ENCODE peak calls at places on chromosomes 5 and 9, in ten cellular contexts. One of them, this sample, is unnamed.

GRCh38 chr9:134366223-134367031 is 40.2 kb downstream of the RXRA start:
- DNase-seq in CD8-positive, alpha-beta T cell: no peak
- DNase-seq in cardiac muscle cell: no peak
- DNase-seq in Panc1: no peak
- DNase-seq in OCI-LY7: no peak
- DNase-seq in neuronal stem cell: no peak
- DNase-seq in fibroblast of lung: peak; percentile 76
- DNase-seq in CD8-positive, alpha-beta memory T cell: no peak
- DNase-seq in IMR-90: peak; percentile 83
- DNase-seq in SJSA1: peak; percentile 82
- DNase-seq in this sample: no peak

GRCh38 chr5:158739941-158740340 is 359.8 kb downstream of the EBF1 start:
- DNase-seq in CD8-positive, alpha-beta T cell: no peak
- DNase-seq in cardiac muscle cell: peak; percentile 17
- DNase-seq in Panc1: no peak
- DNase-seq in OCI-LY7: no peak
- DNase-seq in neuronal stem cell: no peak
- DNase-seq in fibroblast of lung: no peak
- DNase-seq in CD8-positive, alpha-beta memory T cell: no peak
- DNase-seq in IMR-90: no peak
- DNase-seq in SJSA1: no peak
- DNase-seq in this sample: no peak

GRCh38 chr9:90485028-90485427 is 157.6 kb downstream of the DIRAS2 start:
- DNase-seq in CD8-positive, alpha-beta T cell: no peak
- DNase-seq in cardiac muscle cell: no peak
- DNase-seq in Panc1: no peak
- DNase-seq in OCI-LY7: no peak
- DNase-seq in neuronal stem cell: no peak
- DNase-seq in fibroblast of lung: no peak
- DNase-seq in CD8-positive, alpha-beta memory T cell: no peak
- DNase-seq in IMR-90: no peak
- DNase-seq in SJSA1: no peak
- DNase-seq in this sample: no peak

GRCh38 chr9:134619983-134620612 is 21.5 kb upstream of the COL5A1 start:
- DNase-seq in CD8-positive, alpha-beta T cell: no peak
- DNase-seq in cardiac muscle cell: no peak
- DNase-seq in Panc1: no peak
- DNase-seq in OCI-LY7: no peak
- DNase-seq in neuronal stem cell: no peak
- DNase-seq in fibroblast of lung: no peak
- DNase-seq in CD8-positive, alpha-beta memory T cell: no peak
- DNase-seq in IMR-90: no peak
- DNase-seq in SJSA1: no peak
- DNase-seq in this sample: no peak

GRCh38 chr9:113798062-113799030 is 77.8 kb upstream of the ZNF618 start:
- DNase-seq in CD8-positive, alpha-beta T cell: no peak
- DNase-seq in cardiac muscle cell: no peak
- DNase-seq in Panc1: no peak
- DNase-seq in OCI-LY7: no peak
- DNase-seq in neuronal stem cell: no peak
- DNase-seq in fibroblast of lung: no peak
- DNase-seq in CD8-positive, alpha-beta memory T cell: no peak
- DNase-seq in IMR-90: peak; percentile 33
- DNase-seq in SJSA1: no peak
- DNase-seq in this sample: no peak

GRCh38 chr5:68007446-68007845 is 208.1 kb upstream of the PIK3R1 start:
- DNase-seq in CD8-positive, alpha-beta T cell: no peak
- DNase-seq in cardiac muscle cell: no peak
- DNase-seq in Panc1: no peak
- DNase-seq in OCI-LY7: no peak
- DNase-seq in neuronal stem cell: no peak
- DNase-seq in fibroblast of lung: peak; percentile 69
- DNase-seq in CD8-positive, alpha-beta memory T cell: no peak
- DNase-seq in IMR-90: peak; percentile 78
- DNase-seq in SJSA1: no peak
- DNase-seq in this sample: no peak

GRCh38 chr9:90808890-90809685 is 7.5 kb downstream of the SYK start:
- DNase-seq in CD8-positive, alpha-beta T cell: no peak
- DNase-seq in cardiac muscle cell: no peak
- DNase-seq in Panc1: no peak
- DNase-seq in OCI-LY7: peak; percentile 36
- DNase-seq in neuronal stem cell: no peak
- DNase-seq in fibroblast of lung: no peak
- DNase-seq in CD8-positive, alpha-beta memory T cell: no peak
- DNase-seq in IMR-90: no peak
- DNase-seq in SJSA1: no peak
- DNase-seq in this sample: no peak

GRCh38 chr5:77644443-77645157 is 6.1 kb upstream of the OTP start:
- DNase-seq in CD8-positive, alpha-beta T cell: no peak
- DNase-seq in cardiac muscle cell: no peak
- DNase-seq in Panc1: no peak
- DNase-seq in OCI-LY7: no peak
- DNase-seq in neuronal stem cell: no peak
- DNase-seq in fibroblast of lung: no peak
- DNase-seq in CD8-positive, alpha-beta memory T cell: no peak
- DNase-seq in IMR-90: no peak
- DNase-seq in SJSA1: peak; percentile 2
- DNase-seq in this sample: no peak

GRCh38 chr5:407051-407450 is 35.9 kb upstream of the EXOC3 start:
- DNase-seq in CD8-positive, alpha-beta T cell: no peak
- DNase-seq in cardiac muscle cell: no peak
- DNase-seq in Panc1: no peak
- DNase-seq in OCI-LY7: no peak
- DNase-seq in neuronal stem cell: no peak
- DNase-seq in fibroblast of lung: no peak
- DNase-seq in CD8-positive, alpha-beta memory T cell: no peak
- DNase-seq in IMR-90: peak; percentile 85
- DNase-seq in SJSA1: no peak
- DNase-seq in this sample: no peak

GRCh38 chr5:176778921-176779465 is 31.4 kb upstream of the UNC5A start:
- DNase-seq in CD8-positive, alpha-beta T cell: peak; percentile 7
- DNase-seq in cardiac muscle cell: no peak
- DNase-seq in Panc1: no peak
- DNase-seq in OCI-LY7: no peak
- DNase-seq in neuronal stem cell: no peak
- DNase-seq in fibroblast of lung: no peak
- DNase-seq in CD8-positive, alpha-beta memory T cell: no peak
- DNase-seq in IMR-90: no peak
- DNase-seq in SJSA1: no peak
- DNase-seq in this sample: no peak

GRCh38 chr5:143636951-143637528 is 174.9 kb upstream of the HMHB1 start:
- DNase-seq in CD8-positive, alpha-beta T cell: no peak
- DNase-seq in cardiac muscle cell: no peak
- DNase-seq in Panc1: no peak
- DNase-seq in OCI-LY7: no peak
- DNase-seq in neuronal stem cell: no peak
- DNase-seq in fibroblast of lung: peak; percentile 88
- DNase-seq in CD8-positive, alpha-beta memory T cell: no peak
- DNase-seq in IMR-90: peak; percentile 69
- DNase-seq in SJSA1: peak; percentile 85
- DNase-seq in this sample: no peak

GRCh38 chr5:132814441-132815294 is 1.6 kb downstream of the SOWAHA start:
- DNase-seq in CD8-positive, alpha-beta T cell: no peak
- DNase-seq in cardiac muscle cell: no peak
- DNase-seq in Panc1: no peak
- DNase-seq in OCI-LY7: no peak
- DNase-seq in neuronal stem cell: no peak
- DNase-seq in fibroblast of lung: no peak
- DNase-seq in CD8-positive, alpha-beta memory T cell: no peak
- DNase-seq in IMR-90: no peak
- DNase-seq in SJSA1: no peak
- DNase-seq in this sample: no peak

GRCh38 chr5:24314106-24314505 is 330.7 kb downstream of the CDH10 start:
- DNase-seq in CD8-positive, alpha-beta T cell: no peak
- DNase-seq in cardiac muscle cell: no peak
- DNase-seq in Panc1: no peak
- DNase-seq in OCI-LY7: no peak
- DNase-seq in neuronal stem cell: no peak
- DNase-seq in fibroblast of lung: no peak
- DNase-seq in CD8-positive, alpha-beta memory T cell: no peak
- DNase-seq in IMR-90: no peak
- DNase-seq in SJSA1: no peak
- DNase-seq in this sample: no peak

GRCh38 chr9:123946257-123946855 is 16.4 kb upstream of the DENND1A start:
- DNase-seq in CD8-positive, alpha-beta T cell: no peak
- DNase-seq in cardiac muscle cell: peak; percentile 39
- DNase-seq in Panc1: no peak
- DNase-seq in OCI-LY7: no peak
- DNase-seq in neuronal stem cell: no peak
- DNase-seq in fibroblast of lung: no peak
- DNase-seq in CD8-positive, alpha-beta memory T cell: no peak
- DNase-seq in IMR-90: no peak
- DNase-seq in SJSA1: no peak
- DNase-seq in this sample: no peak

GRCh38 chr9:72012642-72013041 is 47.8 kb downstream of the C9orf57 start:
- DNase-seq in CD8-positive, alpha-beta T cell: no peak
- DNase-seq in cardiac muscle cell: no peak
- DNase-seq in Panc1: no peak
- DNase-seq in OCI-LY7: no peak
- DNase-seq in neuronal stem cell: no peak
- DNase-seq in fibroblast of lung: no peak
- DNase-seq in CD8-positive, alpha-beta memory T cell: no peak
- DNase-seq in IMR-90: no peak
- DNase-seq in SJSA1: no peak
- DNase-seq in this sample: no peak

DNA sequence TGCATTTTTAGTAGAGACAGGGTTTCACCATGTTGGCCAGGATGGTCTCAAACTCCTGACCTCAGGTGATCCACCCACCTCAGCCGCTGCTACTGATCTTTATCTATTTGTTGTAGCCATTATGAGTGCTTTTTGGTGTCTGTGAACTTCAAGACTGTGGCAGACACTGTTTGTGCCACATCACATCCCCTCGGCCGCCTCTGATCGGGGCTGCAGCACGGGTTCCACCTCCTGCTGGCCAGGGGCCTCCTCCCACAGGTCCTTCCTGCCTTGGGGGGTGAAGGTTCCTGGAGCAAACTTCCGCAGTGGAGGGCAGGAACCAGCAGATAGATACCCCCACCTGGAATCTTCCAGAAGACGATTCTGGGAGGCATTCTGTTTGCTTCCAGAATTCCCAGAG is 98.5 kb downstream of the C9orf50 start:
- DNase-seq in CD8-positive, alpha-beta T cell: no peak
- DNase-seq in cardiac muscle cell: no peak
- DNase-seq in Panc1: no peak
- DNase-seq in OCI-LY7: no peak
- DNase-seq in neuronal stem cell: no peak
- DNase-seq in fibroblast of lung: no peak
- DNase-seq in CD8-positive, alpha-beta memory T cell: no peak
- DNase-seq in IMR-90: no peak
- DNase-seq in SJSA1: no peak
- DNase-seq in this sample: no peak
- H3K27ac ChIP-seq in CD8-positive, alpha-beta T cell: no peak overlapping the region
- H3K27ac ChIP-seq in cardiac muscle cell: no peak overlapping the region
- H3K27ac ChIP-seq in Panc1: no peak overlapping the region
- H3K27ac ChIP-seq in OCI-LY7: no peak overlapping the region
- H3K27ac ChIP-seq in neuronal stem cell: no peak overlapping the region
- H3K27ac ChIP-seq in fibroblast of lung: no peak overlapping the region
- H3K27ac ChIP-seq in CD8-positive, alpha-beta memory T cell: no peak overlapping the region
- H3K27ac ChIP-seq in IMR-90: no peak overlapping the region
- H3K27ac ChIP-seq in SJSA1: no peak overlapping the region
- H3K27ac ChIP-seq in this sample: no peak overlapping the region

GRCh38 chr5:2752059-2752874 is 790 bp upstream of the IRX2 start:
- DNase-seq in CD8-positive, alpha-beta T cell: no peak
- DNase-seq in cardiac muscle cell: no peak
- DNase-seq in Panc1: no peak
- DNase-seq in OCI-LY7: no peak
- DNase-seq in neuronal stem cell: no peak
- DNase-seq in fibroblast of lung: peak; percentile 56
- DNase-seq in CD8-positive, alpha-beta memory T cell: no peak
- DNase-seq in IMR-90: no peak
- DNase-seq in SJSA1: peak; percentile 78
- DNase-seq in this sample: no peak
- H3K4me3 ChIP-seq in CD8-positive, alpha-beta T cell: no peak overlapping the region
- H3K4me3 ChIP-seq in cardiac muscle cell: peak overlapping the region; percentile 54
- H3K4me3 ChIP-seq in Panc1: no peak overlapping the region
- H3K4me3 ChIP-seq in OCI-LY7: no peak overlapping the region
- H3K4me3 ChIP-seq in neuronal stem cell: peak overlapping the region; percentile 75
- H3K4me3 ChIP-seq in fibroblast of lung: peak overlapping the region; percentile 55
- H3K4me3 ChIP-seq in CD8-positive, alpha-beta memory T cell: no peak overlapping the region
- H3K4me3 ChIP-seq in IMR-90: peak overlapping the region; percentile 20
- H3K4me3 ChIP-seq in SJSA1: peak overlapping the region; percentile 99
- H3K4me3 ChIP-seq in this sample: no peak overlapping the region

GRCh38 chr5:149416977-149417713 is 38.1 kb upstream of the IL17B start:
- DNase-seq in CD8-positive, alpha-beta T cell: no peak
- DNase-seq in cardiac muscle cell: peak; percentile 95
- DNase-seq in Panc1: no peak
- DNase-seq in OCI-LY7: no peak
- DNase-seq in neuronal stem cell: no peak
- DNase-seq in fibroblast of lung: peak; percentile 53
- DNase-seq in CD8-positive, alpha-beta memory T cell: no peak
- DNase-seq in IMR-90: peak; percentile 91
- DNase-seq in SJSA1: peak; percentile 76
- DNase-seq in this sample: no peak
- H3K4me1 ChIP-seq in CD8-positive, alpha-beta T cell: no peaks in the 10 kb centered on the region
- H3K4me1 ChIP-seq in cardiac muscle cell: peaks cover 83% of the 10 kb centered on the region
- H3K4me1 ChIP-seq in Panc1: no peaks in the 10 kb centered on the region
- H3K4me1 ChIP-seq in OCI-LY7: no peaks in the 10 kb centered on the region
- H3K4me1 ChIP-seq in neuronal stem cell: peaks cover 14% of the 10 kb centered on the region
- H3K4me1 ChIP-seq in fibroblast of lung: peaks cover 77% of the 10 kb centered on the region
- H3K4me1 ChIP-seq in CD8-positive, alpha-beta memory T cell: no peaks in the 10 kb centered on the region
- H3K4me1 ChIP-seq in IMR-90: peaks cover 79% of the 10 kb centered on the region
- H3K4me1 ChIP-seq in SJSA1: peaks cover 75% of the 10 kb centered on the region
- H3K4me1 ChIP-seq in this sample: no peaks in the 10 kb centered on the region

DNA sequence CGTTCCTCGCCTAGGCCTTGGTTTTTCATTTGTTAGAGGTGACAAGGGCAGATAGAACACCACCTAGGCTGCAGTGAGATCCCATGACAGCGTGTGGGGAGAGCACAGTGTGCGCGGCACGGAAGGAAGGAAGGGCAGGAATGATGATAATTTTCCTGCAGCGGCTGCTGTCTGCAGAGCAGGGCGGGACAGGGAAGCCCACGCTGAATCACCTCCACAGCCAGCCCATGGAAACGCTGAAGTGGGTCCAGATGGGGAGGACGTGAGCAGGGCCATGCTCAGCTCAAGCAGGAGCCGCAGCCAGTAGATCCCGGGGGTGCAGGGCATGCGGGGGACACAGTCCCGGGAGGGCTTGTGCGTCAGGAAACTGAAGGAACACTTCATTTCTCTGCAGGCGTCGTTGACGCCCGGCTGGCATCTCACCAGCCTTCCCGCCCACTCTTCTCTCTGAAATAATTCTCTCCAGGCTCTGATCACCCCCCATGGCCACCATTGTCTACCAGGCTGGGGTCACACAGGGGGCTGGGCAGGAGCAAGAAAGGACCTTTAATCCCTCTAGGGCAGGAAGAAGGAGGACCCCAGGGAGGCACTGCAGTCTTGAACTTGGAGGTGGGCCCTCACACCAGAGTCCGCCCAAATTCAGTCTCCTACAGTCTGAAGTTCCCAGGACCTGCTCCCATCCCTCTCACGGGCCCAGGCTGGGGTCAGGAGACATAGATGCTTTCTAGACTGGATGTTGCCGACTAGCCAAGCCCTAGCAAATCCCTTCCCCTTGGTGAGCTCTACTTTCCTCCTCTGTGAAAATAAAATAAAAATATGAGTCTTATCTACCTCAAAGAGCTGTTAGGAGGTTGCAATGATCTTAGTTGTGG is 20.9 kb upstream of the SYNPO start:
- DNase-seq in CD8-positive, alpha-beta T cell: no peak
- DNase-seq in cardiac muscle cell: no peak
- DNase-seq in Panc1: no peak
- DNase-seq in OCI-LY7: no peak
- DNase-seq in neuronal stem cell: no peak
- DNase-seq in fibroblast of lung: peak; percentile 92
- DNase-seq in CD8-positive, alpha-beta memory T cell: no peak
- DNase-seq in IMR-90: peak; percentile 87
- DNase-seq in SJSA1: no peak
- DNase-seq in this sample: no peak
- H3K27ac ChIP-seq in CD8-positive, alpha-beta T cell: no peak overlapping the region
- H3K27ac ChIP-seq in cardiac muscle cell: no peak overlapping the region
- H3K27ac ChIP-seq in Panc1: no peak overlapping the region
- H3K27ac ChIP-seq in OCI-LY7: no peak overlapping the region
- H3K27ac ChIP-seq in neuronal stem cell: no peak overlapping the region
- H3K27ac ChIP-seq in fibroblast of lung: peak overlapping the region; percentile 33
- H3K27ac ChIP-seq in CD8-positive, alpha-beta memory T cell: no peak overlapping the region
- H3K27ac ChIP-seq in IMR-90: peak overlapping the region; percentile 83
- H3K27ac ChIP-seq in SJSA1: no peak overlapping the region
- H3K27ac ChIP-seq in this sample: no peak overlapping the region

This sample was measured in naive thymus-derived CD4-positive, alpha-beta T cell.